ENCODE peak calls at places on chromosomes 4 and X, in four cellular contexts. One of them, this sample, is unnamed.

GRCh38 chr4:10811992-10812391 is 127.4 kb upstream of the CLNK start:
- DNase-seq in GM19239: no peak
- DNase-seq in T-helper 17 cell: no peak
- DNase-seq in pancreas: no peak
- DNase-seq in this sample: no peak

GRCh38 chr4:152164561-152164960 is 371.3 kb downstream of the FBXW7 start:
- DNase-seq in GM19239: no peak
- DNase-seq in T-helper 17 cell: no peak
- DNase-seq in pancreas: no peak
- DNase-seq in this sample: no peak

GRCh38 chr4:154928640-154929257 is 147.7 kb downstream of the RBM46 start:
- DNase-seq in GM19239: no peak
- DNase-seq in T-helper 17 cell: no peak
- DNase-seq in pancreas: no peak
- DNase-seq in this sample: no peak

GRCh38 chr4:73434311-73434710 is 1.7 kb upstream of the AFP start:
- DNase-seq in GM19239: peak; percentile 2
- DNase-seq in T-helper 17 cell: no peak
- DNase-seq in pancreas: no peak
- DNase-seq in this sample: peak; percentile 8

GRCh38 chr4:1610791-1611500 is 73.2 kb downstream of the FAM53A start:
- DNase-seq in GM19239: no peak
- DNase-seq in T-helper 17 cell: no peak
- DNase-seq in pancreas: no peak
- DNase-seq in this sample: no peak

GRCh38 chr4:87659247-87659931 is 9.3 kb downstream of the DMP1 start:
- DNase-seq in GM19239: no peak
- DNase-seq in T-helper 17 cell: no peak
- DNase-seq in pancreas: no peak
- DNase-seq in this sample: no peak

GRCh38 chr4:153535735-153536494 is 69.8 kb downstream of the TMEM131L start:
- DNase-seq in GM19239: no peak
- DNase-seq in T-helper 17 cell: no peak
- DNase-seq in pancreas: no peak
- DNase-seq in this sample: no peak

GRCh38 chrX:11781133-11781532 is 23.1 kb downstream of the MSL3 start:
- DNase-seq in GM19239: no peak
- DNase-seq in T-helper 17 cell: no peak
- DNase-seq in pancreas: no peak
- DNase-seq in this sample: no peak

GRCh38 chr4:108072300-108072699 is 82.6 kb downstream of the HADH start:
- DNase-seq in GM19239: no peak
- DNase-seq in T-helper 17 cell: peak; percentile 38
- DNase-seq in pancreas: no peak
- DNase-seq in this sample: no peak

GRCh38 chrX:121579016-121579760 is 531.8 kb downstream of the GLUD2 start:
- DNase-seq in GM19239: no peak
- DNase-seq in T-helper 17 cell: no peak
- DNase-seq in pancreas: peak; percentile 16
- DNase-seq in this sample: no peak

GRCh38 chr4:143389543-143390195 is 53.0 kb downstream of the GAB1 start:
- DNase-seq in GM19239: no peak
- DNase-seq in T-helper 17 cell: no peak
- DNase-seq in pancreas: no peak
- DNase-seq in this sample: no peak

GRCh38 chr4:144355809-144356757 is 215.6 kb upstream of the GYPA start:
- DNase-seq in GM19239: peak; percentile 2
- DNase-seq in T-helper 17 cell: no peak
- DNase-seq in pancreas: peak; percentile 41
- DNase-seq in this sample: peak; percentile 27

GRCh38 chrX:41333744-41333993 is 293 bp upstream of the DDX3X start:
- DNase-seq in GM19239: no peak
- DNase-seq in T-helper 17 cell: no peak
- DNase-seq in pancreas: no peak
- DNase-seq in this sample: peak; percentile 74

GRCh38 chr4:167119392-167119791 is 114.9 kb downstream of the SPOCK3 start:
- DNase-seq in GM19239: no peak
- DNase-seq in T-helper 17 cell: no peak
- DNase-seq in pancreas: no peak
- DNase-seq in this sample: no peak

GRCh38 chr4:160510925-160511324 is 1408.0 kb downstream of the RAPGEF2 start:
- DNase-seq in GM19239: no peak
- DNase-seq in T-helper 17 cell: no peak
- DNase-seq in pancreas: no peak
- DNase-seq in this sample: no peak

GRCh38 chr4:76984788-76985211 is 35.2 kb downstream of the SEPTIN11 start:
- DNase-seq in GM19239: no peak
- DNase-seq in T-helper 17 cell: no peak
- DNase-seq in pancreas: peak; percentile 22
- DNase-seq in this sample: no peak

GRCh38 chr4:153731239-153731638 is 28.6 kb downstream of the RNF175 start:
- DNase-seq in GM19239: no peak
- DNase-seq in T-helper 17 cell: no peak
- DNase-seq in pancreas: no peak
- DNase-seq in this sample: no peak

GRCh38 chr4:123699823-123700822 is 303.5 kb downstream of the SPRY1 start:
- DNase-seq in GM19239: no peak
- DNase-seq in T-helper 17 cell: no peak
- DNase-seq in pancreas: no peak
- DNase-seq in this sample: no peak

GRCh38 chr4:36042122-36042970 is 202.0 kb downstream of the ARAP2 start:
- DNase-seq in GM19239: no peak
- DNase-seq in T-helper 17 cell: no peak
- DNase-seq in pancreas: no peak
- DNase-seq in this sample: no peak

GRCh38 chr4:149911995-149912394 is 96.4 kb upstream of the IQCM start:
- DNase-seq in GM19239: no peak
- DNase-seq in T-helper 17 cell: no peak
- DNase-seq in pancreas: no peak
- DNase-seq in this sample: no peak

GRCh38 chrX:109535578-109535977 is 1.1 kb upstream of the NXT2 start:
- DNase-seq in GM19239: no peak
- DNase-seq in T-helper 17 cell: no peak
- DNase-seq in pancreas: no peak
- DNase-seq in this sample: no peak

GRCh38 chr4:109434007-109434792 is 585 bp downstream of the SEC24B start:
- DNase-seq in GM19239: no peak
- DNase-seq in T-helper 17 cell: no peak
- DNase-seq in pancreas: peak; percentile 36
- DNase-seq in this sample: peak; percentile 22

GRCh38 chrX:105117621-105118020 is 102.9 kb downstream of the TEX13A start:
- DNase-seq in GM19239: no peak
- DNase-seq in T-helper 17 cell: no peak
- DNase-seq in pancreas: no peak
- DNase-seq in this sample: no peak

GRCh38 chr4:149841686-149842085 is 26.0 kb upstream of the IQCM start:
- DNase-seq in GM19239: no peak
- DNase-seq in T-helper 17 cell: no peak
- DNase-seq in pancreas: no peak
- DNase-seq in this sample: no peak

GRCh38 chr4:181796502-181796901 is 446.7 kb upstream of the TENM3 start:
- DNase-seq in GM19239: no peak
- DNase-seq in T-helper 17 cell: no peak
- DNase-seq in pancreas: no peak
- DNase-seq in this sample: no peak

GRCh38 chrX:110414679-110415439 is 56.2 kb downstream of the RTL9 start:
- DNase-seq in GM19239: peak; percentile 7
- DNase-seq in T-helper 17 cell: no peak
- DNase-seq in pancreas: no peak
- DNase-seq in this sample: peak; percentile 16

GRCh38 chr4:97367878-97368277 is 775.4 kb downstream of the STPG2 start:
- DNase-seq in GM19239: no peak
- DNase-seq in T-helper 17 cell: no peak
- DNase-seq in pancreas: no peak
- DNase-seq in this sample: no peak

GRCh38 chr4:106238819-106239420 is 77.1 kb downstream of the TBCK start:
- DNase-seq in GM19239: no peak
- DNase-seq in T-helper 17 cell: no peak
- DNase-seq in pancreas: no peak
- DNase-seq in this sample: no peak

GRCh38 chr4:177596035-177596434 is 153.8 kb upstream of the AGA start:
- DNase-seq in GM19239: no peak
- DNase-seq in T-helper 17 cell: no peak
- DNase-seq in pancreas: no peak
- DNase-seq in this sample: no peak